ENCODE peak calls at places on chromosomes 11 and 22, in four cellular contexts. I, T, D and L are unnamed samples.

GRCh38 chr11:10385696-10386095 is 69.4 kb upstream of the AMPD3 start:
- DNase-seq in I (no peak), T (no peak), D (no peak), L (no peak)

GRCh38 chr22:44707752-44708151 is 5.7 kb downstream of the PRR5 start:
- DNase-seq in I (no peak), T (peak), D (no peak), L (peak)

GRCh38 chr11:61787928-61788491 is 4.4 kb downstream of the TMEM258 start:
- DNase-seq in I (peak), T (peak), D (peak), L (peak)

GRCh38 chr22:17818649-17819048 is 44.4 kb upstream of the BID start:
- DNase-seq in I (no peak), T (no peak), D (no peak), L (no peak)

GRCh38 chr11:134074766-134075165 is 5.9 kb downstream of the JAM3 start:
- DNase-seq in I (no peak), T (no peak), D (no peak), L (no peak)

GRCh38 chr11:58508814-58509213 is 909 bp upstream of the OR5B21 start:
- DNase-seq in I (no peak), T (no peak), D (no peak), L (no peak)

GRCh38 chr22:26894766-26895485 is 237.5 kb downstream of the MIAT start:
- DNase-seq in I (peak), T (peak), D (peak), L (peak)

GRCh38 chr11:45560935-45561330 is 104.5 kb downstream of the CHST1 start:
- DNase-seq in I (no peak), T (no peak), D (no peak), L (peak)

GRCh38 chr11:45085657-45086501 is 60.6 kb upstream of the PRDM11 start:
- DNase-seq in I (no peak), T (no peak), D (no peak), L (no peak)

GRCh38 chr11:62694455-62695167 is 5.3 kb upstream of the LRRN4CL start:
- DNase-seq in I (peak), T (peak), D (peak), L (peak)

GRCh38 chr11:15800121-15800800 is 556.1 kb downstream of the SOX6 start:
- DNase-seq in I (peak), T (peak), D (no peak), L (no peak)

GRCh38 chr22:30824711-30825110 is 130.0 kb downstream of the OSBP2 start:
- DNase-seq in I (no peak), T (no peak), D (no peak), L (peak)

GRCh38 chr22:45889539-45890350 is 87.2 kb downstream of the WNT7B start:
- DNase-seq in I (no peak), T (peak), D (no peak), L (peak)

GRCh38 chr11:117837070-117837776 is 12.7 kb upstream of the FXYD2 start:
- DNase-seq in I (no peak), T (no peak), D (no peak), L (peak)

GRCh38 chr11:605286-606129 is 10.2 kb downstream of the IRF7 start:
- DNase-seq in I (no peak), T (no peak), D (no peak), L (no peak)

GRCh38 chr22:32378703-32379272 is 21.1 kb downstream of the RFPL3 start:
- DNase-seq in I (peak), T (peak), D (peak), L (peak)

GRCh38 chr22:29320546-29320945 is 5.0 kb upstream of the RASL10A start:
- DNase-seq in I (no peak), T (no peak), D (no peak), L (peak)

GRCh38 chr22:33240901-33241300 is 182.7 kb upstream of the SYN3 start:
- DNase-seq in I (no peak), T (no peak), D (no peak), L (no peak)

GRCh38 chr11:86089659-86090058 is 20.8 kb upstream of the PICALM start:
- DNase-seq in I (no peak), T (peak), D (no peak), L (no peak)

GRCh38 chr22:28955817-28956216 is 72.4 kb downstream of the ZNRF3 start:
- DNase-seq in I (no peak), T (peak), D (no peak), L (no peak)

GRCh38 chr11:46499821-46500220 is 94.0 kb downstream of the AMBRA1 start:
- DNase-seq in I (no peak), T (no peak), D (no peak), L (no peak)

GRCh38 chr11:29018631-29019030 is 910.4 kb downstream of the METTL15 start:
- DNase-seq in I (no peak), T (peak), D (peak), L (no peak)

GRCh38 chr11:877565-877964 is 33.0 kb downstream of the CHID1 start:
- DNase-seq in I (no peak), T (no peak), D (no peak), L (no peak)

GRCh38 chr22:22006596-22006990 is 24.0 kb upstream of the TOP3B start:
- DNase-seq in I (no peak), T (no peak), D (no peak), L (no peak)

GRCh38 chr11:43574949-43575915 is 105.3 kb upstream of the HSD17B12 start:
- DNase-seq in I (peak), T (peak), D (no peak), L (peak)

GRCh38 chr22:37043214-37043827 is 8.2 kb upstream of the KCTD17 start:
- DNase-seq in I (no peak), T (no peak), D (no peak), L (peak)
- H3K4me2 ChIP-seq in I (peak), T (no peak), D (peak), L (no peak)

GRCh38 chr22:19889951-19890350 is 35.3 kb upstream of the GNB1L start:
- DNase-seq in I (no peak), T (no peak), D (no peak), L (no peak)
- H3K4me2 ChIP-seq in I (no peak), T (no peak), D (no peak), L (no peak)

GRCh38 chr11:2203440-2204259 is 32.0 kb upstream of the TH start:
- DNase-seq in I (no peak), T (no peak), D (no peak), L (peak)
- H3K4me2 ChIP-seq in I (no peak), T (no peak), D (no peak), L (no peak)

GRCh38 chr11:3357994-3358676 is 20.8 kb downstream of the ZNF195 start:
- DNase-seq in I (no peak), T (no peak), D (no peak), L (no peak)
- H3K4me2 ChIP-seq in I (no peak), T (no peak), D (no peak), L (no peak)

DNA sequence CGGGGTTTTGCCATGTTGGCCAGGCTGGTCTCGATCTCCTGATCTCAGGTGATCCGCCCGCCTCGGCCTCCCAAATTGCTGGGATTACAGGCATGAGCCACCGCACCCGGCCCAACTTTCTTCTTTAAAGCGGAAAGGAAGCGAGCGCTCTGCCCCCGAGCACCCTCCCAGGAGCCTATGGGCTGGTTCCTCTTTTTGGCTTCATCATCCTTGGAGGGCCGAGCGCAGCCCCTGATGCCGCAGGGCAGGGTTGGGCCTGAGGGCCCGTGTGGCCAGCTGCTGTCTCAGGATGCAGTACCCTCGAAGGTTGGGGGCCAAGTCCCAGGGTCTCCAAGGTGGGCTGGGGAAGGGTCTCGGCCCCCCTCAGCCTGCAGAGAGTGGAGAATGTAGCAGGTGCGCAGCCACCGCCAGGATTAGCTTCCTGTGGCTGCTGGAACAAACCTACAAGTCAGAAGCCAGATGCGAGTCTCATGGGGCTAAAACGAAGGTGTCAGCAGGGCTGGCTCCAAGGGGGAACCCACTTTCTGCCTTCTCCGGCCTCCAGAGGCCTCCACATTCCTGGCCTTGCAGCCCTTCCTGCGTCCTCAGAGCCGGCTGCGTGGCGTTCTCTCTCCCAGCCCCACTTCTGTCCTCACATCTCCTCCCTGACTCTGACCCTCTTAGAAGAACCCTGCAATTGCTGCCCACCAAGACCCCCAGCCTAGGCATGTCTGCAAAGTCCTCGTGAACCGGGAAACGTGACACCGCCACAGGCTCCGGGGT is 2.9 kb downstream of the PANX2 start:
- DNase-seq in I (no peak), T (no peak), D (no peak), L (peak)
- H3K4me2 ChIP-seq in I (no peak), T (no peak), D (no peak), L (no peak)

DNA sequence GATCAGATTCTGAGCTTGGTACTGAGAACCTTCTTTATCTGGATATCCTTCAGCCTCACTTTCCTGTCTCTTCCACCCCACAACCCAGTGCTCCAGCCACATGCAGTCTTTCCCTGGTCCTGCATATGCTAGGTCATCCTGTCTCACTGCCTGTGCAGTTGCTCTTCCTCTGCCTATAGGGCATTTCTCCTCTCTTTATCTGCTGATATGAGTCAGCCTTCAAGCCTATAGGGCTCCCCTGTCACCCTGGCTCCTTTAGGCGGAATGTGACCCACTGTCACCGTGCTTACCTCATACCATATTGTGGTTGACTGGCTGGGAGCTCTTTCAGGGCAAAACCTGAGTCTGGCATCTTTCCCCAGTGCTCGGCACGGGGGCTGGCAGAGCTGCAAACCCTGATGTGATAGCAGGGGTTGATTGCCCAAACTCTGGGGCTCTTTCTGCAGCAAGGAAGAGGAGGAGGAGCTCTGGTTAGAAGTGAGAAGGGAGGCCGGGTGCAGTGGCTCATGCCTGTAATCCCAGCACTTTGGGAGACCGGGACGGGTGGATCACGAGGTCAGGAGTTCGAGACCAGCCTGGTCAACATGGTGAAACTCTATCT is 26.3 kb downstream of the MEI1 start:
- DNase-seq in I (peak), T (no peak), D (no peak), L (no peak)
- H3K4me2 ChIP-seq in I (no peak), T (no peak), D (no peak), L (no peak)

GRCh38 chr11:73308963-73309960 is 1.2 kb downstream of the ARHGEF17 start:
- DNase-seq in I (peak), T (peak), D (peak), L (peak)

GRCh38 chr11:73306977-73307322 is 1.1 kb upstream of the ARHGEF17 start:
- DNase-seq in I (no peak), T (no peak), D (no peak), L (no peak)

GRCh38 chr11:73310076-73310475 is 2.0 kb downstream of the ARHGEF17 start:
- DNase-seq in I (no peak), T (no peak), D (no peak), L (no peak)

GRCh38 chr11:73307323-73308002 is 613 bp upstream of the ARHGEF17 start:
- DNase-seq in I (peak), T (peak), D (peak), L (peak)

DNA sequence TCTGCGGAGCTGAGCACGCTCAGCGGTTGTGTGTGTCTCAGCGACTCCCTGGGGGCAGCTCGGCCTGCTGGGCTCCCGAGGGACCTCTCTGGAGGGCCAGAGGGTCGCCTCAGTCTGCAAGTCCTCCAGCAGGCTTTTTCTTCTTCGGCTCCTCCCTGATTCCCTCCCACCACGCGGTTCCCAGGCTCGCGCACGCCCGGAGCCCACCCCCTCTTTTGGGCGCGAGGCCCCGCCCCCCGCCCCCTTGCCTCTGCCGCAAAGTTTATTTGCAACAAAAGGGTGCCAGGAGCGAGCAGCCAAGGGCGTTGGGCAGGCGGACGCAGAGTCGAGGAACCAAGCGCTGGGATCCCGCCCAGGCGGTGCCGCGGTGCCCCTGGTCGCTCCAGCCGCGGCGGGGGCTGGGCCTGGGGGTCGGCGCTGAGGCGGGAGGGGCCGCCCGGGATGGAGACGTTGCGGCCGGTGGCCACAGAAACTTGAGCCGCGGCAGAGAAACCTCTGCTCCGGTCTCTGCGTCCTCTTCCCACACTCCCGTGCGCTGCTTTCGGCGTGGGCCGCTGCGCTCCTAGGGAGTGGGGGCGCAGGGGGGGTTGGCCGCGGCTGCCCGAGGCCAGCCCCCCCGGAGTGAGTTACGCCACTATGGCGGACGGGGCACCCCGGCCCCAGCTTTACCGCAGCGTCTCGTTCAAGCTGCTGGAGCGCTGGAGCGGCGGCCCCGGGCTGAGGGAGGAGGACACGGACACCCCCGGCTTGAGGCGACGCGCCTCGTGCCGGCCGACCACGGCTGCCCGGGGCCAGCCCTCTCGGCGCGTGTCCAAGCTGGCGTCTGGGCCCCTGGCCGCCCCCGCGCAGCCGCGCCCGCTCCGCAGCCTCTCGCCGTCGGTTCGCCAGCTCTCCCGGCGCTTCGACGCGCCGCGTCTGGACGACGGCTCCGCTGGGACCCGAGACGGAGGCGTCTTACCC is at the start of gene ARHGEF17:
- DNase-seq in I (peak), T (peak), D (peak), L (peak)
- H3K4me2 ChIP-seq in I (peak), T (peak), D (peak), L (peak)

GRCh38 chr11:7597620-7598019 is 75.7 kb downstream of the CYB5R2 start:
- DNase-seq in I (peak), T (no peak), D (no peak), L (no peak)
- H3K4me2 ChIP-seq in I (no peak), T (no peak), D (no peak), L (no peak)

DNA sequence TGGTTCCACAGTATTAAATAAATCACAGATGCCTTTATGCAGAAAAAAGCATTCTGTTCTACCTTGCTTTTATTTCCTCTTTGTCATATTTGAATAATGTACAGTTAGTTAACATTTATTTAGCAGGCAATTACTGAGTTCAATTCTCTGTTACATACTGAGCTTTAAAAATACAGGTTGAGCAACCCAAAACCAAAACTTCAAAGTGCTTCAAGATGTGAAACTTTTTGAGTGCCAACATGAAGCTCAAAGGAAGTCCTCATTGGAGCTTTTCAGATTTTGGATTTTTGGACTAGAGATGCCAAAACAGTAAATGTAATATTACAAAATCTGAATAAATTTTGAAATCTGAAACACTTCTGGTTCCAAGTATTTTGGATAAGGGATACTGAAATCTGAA is 54.1 kb downstream of the PDHX start:
- DNase-seq in I (no peak), T (no peak), D (no peak), L (no peak)
- H3K4me2 ChIP-seq in I (no peak), T (no peak), D (no peak), L (no peak)

GRCh38 chr22:35611891-35612576 is 5.1 kb downstream of the MB start:
- DNase-seq in I (no peak), T (no peak), D (no peak), L (no peak)
- H3K4me2 ChIP-seq in I (no peak), T (no peak), D (no peak), L (no peak)